ENCODE peak calls at places on chromosomes 7 and 10, in eight cellular contexts. One of them, this sample, is unnamed.

GRCh38 chr10:34758447-34758996 is 56.6 kb downstream of the PARD3 start:
- DNase-seq in heart left ventricle: no peak
- DNase-seq in colonic mucosa: peak; percentile 54
- DNase-seq in GM23248: peak; percentile 94
- DNase-seq in CD4-positive, alpha-beta memory T cell: no peak
- DNase-seq in CD8-positive, alpha-beta memory T cell: no peak
- DNase-seq in ovary: no peak
- DNase-seq in stomach: no peak
- DNase-seq in this sample: no peak

GRCh38 chr10:3774814-3775670 is 10.0 kb downstream of the KLF6 start:
- DNase-seq in stomach: no peak
- DNase-seq in CD4-positive, alpha-beta memory T cell: peak; percentile 38
- DNase-seq in colonic mucosa: no peak
- DNase-seq in heart left ventricle: peak; percentile 55
- DNase-seq in GM23248: peak; percentile 96
- DNase-seq in ovary: peak; percentile 3
- DNase-seq in CD8-positive, alpha-beta memory T cell: peak; percentile 62
- DNase-seq in this sample: no peak

GRCh38 chr10:49572594-49573114 is 33.7 kb upstream of the ERCC6 start:
- DNase-seq in heart left ventricle: no peak
- DNase-seq in CD4-positive, alpha-beta memory T cell: no peak
- DNase-seq in CD8-positive, alpha-beta memory T cell: no peak
- DNase-seq in ovary: no peak
- DNase-seq in stomach: no peak
- DNase-seq in GM23248: no peak
- DNase-seq in colonic mucosa: no peak
- DNase-seq in this sample: no peak

GRCh38 chr10:78365711-78366110 is 332.0 kb downstream of the RPS24 start:
- DNase-seq in heart left ventricle: no peak
- DNase-seq in GM23248: peak; percentile 11
- DNase-seq in ovary: no peak
- DNase-seq in colonic mucosa: no peak
- DNase-seq in CD8-positive, alpha-beta memory T cell: no peak
- DNase-seq in stomach: no peak
- DNase-seq in CD4-positive, alpha-beta memory T cell: no peak
- DNase-seq in this sample: no peak

GRCh38 chr7:34603711-34604444 is 54.1 kb upstream of the NPSR1 start:
- DNase-seq in heart left ventricle: peak; percentile 58
- DNase-seq in CD4-positive, alpha-beta memory T cell: no peak
- DNase-seq in colonic mucosa: no peak
- DNase-seq in GM23248: no peak
- DNase-seq in stomach: no peak
- DNase-seq in CD8-positive, alpha-beta memory T cell: no peak
- DNase-seq in ovary: no peak
- DNase-seq in this sample: no peak

GRCh38 chr7:99559276-99559915 is 954 bp downstream of the ZNF655 start:
- DNase-seq in heart left ventricle: no peak
- DNase-seq in stomach: no peak
- DNase-seq in colonic mucosa: no peak
- DNase-seq in CD4-positive, alpha-beta memory T cell: no peak
- DNase-seq in CD8-positive, alpha-beta memory T cell: no peak
- DNase-seq in GM23248: peak; percentile 58
- DNase-seq in ovary: no peak
- DNase-seq in this sample: no peak

GRCh38 chr10:70974351-70974901 is 86.1 kb upstream of the PCBD1 start:
- DNase-seq in CD4-positive, alpha-beta memory T cell: no peak
- DNase-seq in heart left ventricle: no peak
- DNase-seq in colonic mucosa: no peak
- DNase-seq in stomach: no peak
- DNase-seq in GM23248: peak; percentile 48
- DNase-seq in ovary: no peak
- DNase-seq in CD8-positive, alpha-beta memory T cell: no peak
- DNase-seq in this sample: no peak

GRCh38 chr7:132469681-132470080 is 106.6 kb downstream of the PLXNA4 start:
- DNase-seq in ovary: no peak
- DNase-seq in CD4-positive, alpha-beta memory T cell: no peak
- DNase-seq in stomach: no peak
- DNase-seq in colonic mucosa: no peak
- DNase-seq in GM23248: no peak
- DNase-seq in CD8-positive, alpha-beta memory T cell: no peak
- DNase-seq in heart left ventricle: no peak
- DNase-seq in this sample: no peak

GRCh38 chr10:88689366-88689765 is 16.7 kb upstream of the LIPK start:
- DNase-seq in stomach: no peak
- DNase-seq in CD8-positive, alpha-beta memory T cell: no peak
- DNase-seq in heart left ventricle: no peak
- DNase-seq in ovary: no peak
- DNase-seq in CD4-positive, alpha-beta memory T cell: no peak
- DNase-seq in GM23248: no peak
- DNase-seq in colonic mucosa: no peak
- DNase-seq in this sample: no peak

GRCh38 chr7:81956520-81956919 is 186.7 kb upstream of the HGF start:
- DNase-seq in stomach: no peak
- DNase-seq in GM23248: peak; percentile 50
- DNase-seq in colonic mucosa: no peak
- DNase-seq in ovary: no peak
- DNase-seq in heart left ventricle: no peak
- DNase-seq in CD4-positive, alpha-beta memory T cell: no peak
- DNase-seq in CD8-positive, alpha-beta memory T cell: no peak
- DNase-seq in this sample: no peak

GRCh38 chr10:53314856-53315255 is 542.3 kb upstream of the MBL2 start:
- DNase-seq in heart left ventricle: no peak
- DNase-seq in stomach: no peak
- DNase-seq in CD8-positive, alpha-beta memory T cell: no peak
- DNase-seq in CD4-positive, alpha-beta memory T cell: no peak
- DNase-seq in GM23248: peak; percentile 89
- DNase-seq in colonic mucosa: no peak
- DNase-seq in ovary: no peak
- DNase-seq in this sample: no peak

GRCh38 chr7:73860859-73861258 is at the start of gene TMEM270:
- DNase-seq in GM23248: no peak
- DNase-seq in heart left ventricle: no peak
- DNase-seq in ovary: no peak
- DNase-seq in stomach: no peak
- DNase-seq in CD8-positive, alpha-beta memory T cell: no peak
- DNase-seq in colonic mucosa: no peak
- DNase-seq in CD4-positive, alpha-beta memory T cell: no peak
- DNase-seq in this sample: no peak

GRCh38 chr7:36185092-36185491 is 32.0 kb downstream of the EEPD1 start:
- DNase-seq in CD8-positive, alpha-beta memory T cell: no peak
- DNase-seq in ovary: no peak
- DNase-seq in GM23248: no peak
- DNase-seq in colonic mucosa: no peak
- DNase-seq in heart left ventricle: no peak
- DNase-seq in CD4-positive, alpha-beta memory T cell: no peak
- DNase-seq in stomach: no peak
- DNase-seq in this sample: no peak

GRCh38 chr7:139232893-139233292 is 1.9 kb downstream of the UBN2 start:
- DNase-seq in GM23248: peak; percentile 73
- DNase-seq in colonic mucosa: no peak
- DNase-seq in stomach: no peak
- DNase-seq in CD4-positive, alpha-beta memory T cell: peak; percentile 0
- DNase-seq in ovary: no peak
- DNase-seq in CD8-positive, alpha-beta memory T cell: no peak
- DNase-seq in heart left ventricle: no peak
- DNase-seq in this sample: no peak

GRCh38 chr7:151875862-151876111 is 1.1 kb downstream of the PRKAG2 start:
- DNase-seq in stomach: no peak
- DNase-seq in ovary: no peak
- DNase-seq in CD4-positive, alpha-beta memory T cell: no peak
- DNase-seq in heart left ventricle: no peak
- DNase-seq in CD8-positive, alpha-beta memory T cell: no peak
- DNase-seq in colonic mucosa: no peak
- DNase-seq in GM23248: no peak
- DNase-seq in this sample: no peak

GRCh38 chr10:3579845-3580244 is 205.2 kb downstream of the KLF6 start:
- DNase-seq in GM23248: no peak
- DNase-seq in colonic mucosa: no peak
- DNase-seq in CD4-positive, alpha-beta memory T cell: no peak
- DNase-seq in CD8-positive, alpha-beta memory T cell: no peak
- DNase-seq in ovary: no peak
- DNase-seq in heart left ventricle: no peak
- DNase-seq in stomach: no peak
- DNase-seq in this sample: no peak

GRCh38 chr7:1463685-1464223 is 4.5 kb upstream of the MICALL2 start:
- DNase-seq in ovary: no peak
- DNase-seq in CD4-positive, alpha-beta memory T cell: no peak
- DNase-seq in heart left ventricle: no peak
- DNase-seq in CD8-positive, alpha-beta memory T cell: no peak
- DNase-seq in colonic mucosa: peak; percentile 46
- DNase-seq in stomach: no peak
- DNase-seq in GM23248: peak; percentile 39
- DNase-seq in this sample: no peak

GRCh38 chr10:60572511-60573194 is 183.0 kb upstream of the ANK3 start:
- DNase-seq in CD8-positive, alpha-beta memory T cell: no peak
- DNase-seq in colonic mucosa: peak; percentile 35
- DNase-seq in CD4-positive, alpha-beta memory T cell: no peak
- DNase-seq in heart left ventricle: no peak
- DNase-seq in stomach: peak; percentile 44
- DNase-seq in GM23248: peak; percentile 63
- DNase-seq in ovary: peak; percentile 8
- DNase-seq in this sample: peak; percentile 62

GRCh38 chr10:62665771-62666170 is 138.7 kb upstream of the ADO start:
- DNase-seq in colonic mucosa: no peak
- DNase-seq in ovary: no peak
- DNase-seq in heart left ventricle: no peak
- DNase-seq in stomach: no peak
- DNase-seq in CD8-positive, alpha-beta memory T cell: no peak
- DNase-seq in CD4-positive, alpha-beta memory T cell: no peak
- DNase-seq in GM23248: no peak
- DNase-seq in this sample: no peak

GRCh38 chr7:102061981-102062390 is 224.7 kb upstream of the SH2B2 start:
- DNase-seq in GM23248: no peak
- DNase-seq in CD4-positive, alpha-beta memory T cell: no peak
- DNase-seq in ovary: no peak
- DNase-seq in heart left ventricle: no peak
- DNase-seq in stomach: no peak
- DNase-seq in CD8-positive, alpha-beta memory T cell: peak; percentile 46
- DNase-seq in colonic mucosa: no peak
- DNase-seq in this sample: no peak

DNA sequence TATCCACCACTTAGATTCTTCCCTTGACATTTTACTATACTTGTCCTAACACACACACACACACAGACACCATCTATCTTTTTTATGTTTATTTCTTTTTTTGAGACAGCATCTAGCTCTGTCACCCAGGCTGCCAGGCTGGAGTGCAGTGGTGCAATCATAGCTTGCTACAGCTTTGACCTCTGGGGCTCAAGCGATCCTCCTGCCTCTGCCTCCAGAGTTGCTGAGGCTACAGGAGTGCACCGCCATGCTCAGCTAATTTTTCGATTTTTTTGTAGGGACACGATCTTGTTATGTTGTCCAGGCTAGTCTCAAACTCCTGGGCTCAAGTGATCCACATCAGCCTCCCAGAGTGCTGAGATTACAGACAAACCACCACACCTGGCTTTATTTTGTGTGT is 16.7 kb downstream of the WIPI2 start:
- DNase-seq in heart left ventricle: no peak
- DNase-seq in CD4-positive, alpha-beta memory T cell: no peak
- DNase-seq in GM23248: no peak
- DNase-seq in ovary: no peak
- DNase-seq in CD8-positive, alpha-beta memory T cell: no peak
- DNase-seq in colonic mucosa: no peak
- DNase-seq in stomach: no peak
- DNase-seq in this sample: no peak
- H3K36me3 ChIP-seq in heart left ventricle: no peaks in the 10 kb centered on the region
- H3K36me3 ChIP-seq in CD4-positive, alpha-beta memory T cell: peaks cover 23% of the 10 kb centered on the region
- H3K36me3 ChIP-seq in GM23248: peaks cover 44% of the 10 kb centered on the region
- H3K36me3 ChIP-seq in ovary: no peaks in the 10 kb centered on the region
- H3K36me3 ChIP-seq in CD8-positive, alpha-beta memory T cell: peaks cover 7% of the 10 kb centered on the region
- H3K36me3 ChIP-seq in colonic mucosa: no peaks in the 10 kb centered on the region
- H3K36me3 ChIP-seq in stomach: peaks cover 78% of the 10 kb centered on the region
- H3K36me3 ChIP-seq in this sample: peaks cover 15% of the 10 kb centered on the region

GRCh38 chr10:108204528-108205313 is 1040.2 kb upstream of the SORCS1 start:
- DNase-seq in CD4-positive, alpha-beta memory T cell: no peak
- DNase-seq in stomach: no peak
- DNase-seq in GM23248: peak; percentile 78
- DNase-seq in colonic mucosa: no peak
- DNase-seq in CD8-positive, alpha-beta memory T cell: no peak
- DNase-seq in heart left ventricle: no peak
- DNase-seq in ovary: no peak
- DNase-seq in this sample: peak; percentile 11

GRCh38 chr10:108208038-108208437 is 1043.5 kb upstream of the SORCS1 start:
- DNase-seq in CD8-positive, alpha-beta memory T cell: no peak
- DNase-seq in colonic mucosa: no peak
- DNase-seq in heart left ventricle: no peak
- DNase-seq in stomach: no peak
- DNase-seq in ovary: no peak
- DNase-seq in GM23248: no peak
- DNase-seq in CD4-positive, alpha-beta memory T cell: no peak
- DNase-seq in this sample: no peak

GRCh38 chr10:108208732-108209131 is 1044.2 kb upstream of the SORCS1 start:
- DNase-seq in ovary: no peak
- DNase-seq in CD4-positive, alpha-beta memory T cell: no peak
- DNase-seq in colonic mucosa: no peak
- DNase-seq in stomach: no peak
- DNase-seq in GM23248: no peak
- DNase-seq in CD8-positive, alpha-beta memory T cell: no peak
- DNase-seq in heart left ventricle: no peak
- DNase-seq in this sample: no peak

GRCh38 chr10:108203905-108204527 is 1039.5 kb upstream of the SORCS1 start:
- DNase-seq in GM23248: no peak
- DNase-seq in ovary: no peak
- DNase-seq in colonic mucosa: no peak
- DNase-seq in stomach: no peak
- DNase-seq in CD4-positive, alpha-beta memory T cell: no peak
- DNase-seq in heart left ventricle: no peak
- DNase-seq in CD8-positive, alpha-beta memory T cell: no peak
- DNase-seq in this sample: no peak
- H3K9me3 ChIP-seq in GM23248: no peaks in the 10 kb centered on the region
- H3K9me3 ChIP-seq in ovary: no peaks in the 10 kb centered on the region
- H3K9me3 ChIP-seq in colonic mucosa: no peaks in the 10 kb centered on the region
- H3K9me3 ChIP-seq in stomach: no peaks in the 10 kb centered on the region
- H3K9me3 ChIP-seq in CD4-positive, alpha-beta memory T cell: no peaks in the 10 kb centered on the region
- H3K9me3 ChIP-seq in heart left ventricle: no peaks in the 10 kb centered on the region
- H3K9me3 ChIP-seq in CD8-positive, alpha-beta memory T cell: no peaks in the 10 kb centered on the region
- H3K9me3 ChIP-seq in this sample: no peaks in the 10 kb centered on the region

GRCh38 chr7:2939193-2939885 is 95.2 kb upstream of the GNA12 start:
- DNase-seq in heart left ventricle: peak; percentile 2
- DNase-seq in GM23248: peak; percentile 20
- DNase-seq in CD8-positive, alpha-beta memory T cell: peak; percentile 24
- DNase-seq in CD4-positive, alpha-beta memory T cell: no peak
- DNase-seq in stomach: no peak
- DNase-seq in ovary: no peak
- DNase-seq in colonic mucosa: no peak
- DNase-seq in this sample: no peak
- H3K36me3 ChIP-seq in heart left ventricle: no peaks in the 10 kb centered on the region
- H3K36me3 ChIP-seq in GM23248: no peaks in the 10 kb centered on the region
- H3K36me3 ChIP-seq in CD8-positive, alpha-beta memory T cell: peaks cover 72% of the 10 kb centered on the region
- H3K36me3 ChIP-seq in CD4-positive, alpha-beta memory T cell: peaks cover 87% of the 10 kb centered on the region
- H3K36me3 ChIP-seq in stomach: no peaks in the 10 kb centered on the region
- H3K36me3 ChIP-seq in ovary: no peaks in the 10 kb centered on the region
- H3K36me3 ChIP-seq in colonic mucosa: no peaks in the 10 kb centered on the region
- H3K36me3 ChIP-seq in this sample: no peaks in the 10 kb centered on the region

DNA sequence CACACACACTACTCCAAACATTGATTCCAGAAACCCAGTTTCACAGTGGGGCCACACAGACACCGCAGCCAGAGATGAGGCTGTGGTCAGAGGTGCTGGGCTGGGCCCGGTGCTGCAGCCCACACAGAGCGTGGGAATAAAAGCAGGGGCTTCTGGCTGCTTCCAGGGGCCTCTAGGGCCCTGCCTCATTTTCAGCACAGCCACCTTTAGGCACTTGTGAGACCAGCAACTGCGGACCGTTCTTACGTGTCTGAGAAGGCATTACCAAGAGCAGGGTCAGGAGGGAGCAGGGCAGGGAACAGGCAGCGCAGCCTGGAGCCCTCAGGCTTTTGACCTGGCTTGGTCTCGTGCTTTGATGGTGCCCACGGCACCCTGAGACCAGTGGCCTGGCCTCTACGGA is 270.4 kb downstream of the DNAJB6 start:
- DNase-seq in CD8-positive, alpha-beta memory T cell: no peak
- DNase-seq in CD4-positive, alpha-beta memory T cell: no peak
- DNase-seq in stomach: no peak
- DNase-seq in GM23248: no peak
- DNase-seq in heart left ventricle: no peak
- DNase-seq in ovary: no peak
- DNase-seq in colonic mucosa: no peak
- DNase-seq in this sample: no peak
- H3K9me3 ChIP-seq in CD8-positive, alpha-beta memory T cell: no peaks in the 10 kb centered on the region
- H3K9me3 ChIP-seq in CD4-positive, alpha-beta memory T cell: no peaks in the 10 kb centered on the region
- H3K9me3 ChIP-seq in stomach: no peaks in the 10 kb centered on the region
- H3K9me3 ChIP-seq in GM23248: no peaks in the 10 kb centered on the region
- H3K9me3 ChIP-seq in heart left ventricle: no peaks in the 10 kb centered on the region
- H3K9me3 ChIP-seq in ovary: no peaks in the 10 kb centered on the region
- H3K9me3 ChIP-seq in colonic mucosa: no peaks in the 10 kb centered on the region
- H3K9me3 ChIP-seq in this sample: no peaks in the 10 kb centered on the region

This sample was measured in body of pancreas.